ENCODE peak calls at places on chromosomes 1 and 21, in seven cellular contexts. I is upper lobe of left lung, K is HCT116, T is GM12878, F is Panc1, M is HepG2, G is GM23338. E is an unnamed sample.

GRCh38 chr1:221858758-221859157 is 116.9 kb upstream of the DUSP10 start:
- ATAC-seq in T (no peak), M (no peak), K (no peak), G (no peak), I (peak), F (no peak), E (no peak)

GRCh38 chr1:221637641-221638041 is 104.2 kb downstream of the DUSP10 start:
- ATAC-seq in I (peak), T (no peak), F (no peak), G (no peak), M (no peak), K (no peak), E (no peak)

GRCh38 chr21:38623552-38623951 is 125.3 kb upstream of the ERG start:
- ATAC-seq in G (no peak), I (no peak), M (no peak), F (no peak), K (no peak), T (no peak), E (no peak)

GRCh38 chr1:231073311-231073710 is 33.3 kb upstream of the FAM89A start:
- ATAC-seq in I (no peak), T (no peak), G (no peak), F (no peak), K (no peak), M (no peak), E (no peak)

GRCh38 chr21:27812279-27812678 is 845.4 kb upstream of the ADAMTS5 start:
- ATAC-seq in G (no peak), T (no peak), I (no peak), F (no peak), M (no peak), K (no peak), E (no peak)

GRCh38 chr21:26489781-26490180 is 83.3 kb downstream of the CYYR1 start:
- ATAC-seq in K (no peak), T (no peak), F (no peak), M (no peak), I (no peak), G (no peak), E (no peak)

GRCh38 chr1:197976368-197976767 is 59.2 kb downstream of the LHX9 start:
- ATAC-seq in M (no peak), F (no peak), T (no peak), G (no peak), K (no peak), I (no peak), E (no peak)

GRCh38 chr1:60972841-60973364 is 109.5 kb upstream of the NFIA start:
- ATAC-seq in I (peak), G (no peak), T (no peak), K (peak), F (no peak), M (peak), E (no peak)

GRCh38 chr1:211529453-211529852 is 37.5 kb upstream of the RD3 start:
- ATAC-seq in I (peak), T (no peak), K (no peak), M (no peak), G (no peak), F (no peak), E (no peak)

GRCh38 chr21:42844411-42845113 is 34.8 kb downstream of the WDR4 start:
- ATAC-seq in M (no peak), G (no peak), F (peak), T (no peak), K (peak), I (peak), E (peak)

GRCh38 chr21:37072239-37072987 is 458 bp downstream of the PIGP start:
- ATAC-seq in T (peak), K (peak), G (peak), F (peak), M (peak), I (peak), E (peak)

GRCh38 chr1:20645414-20645813 is 12.2 kb downstream of the PINK1 start:
- ATAC-seq in I (no peak), T (no peak), K (no peak), F (no peak), M (no peak), G (peak), E (no peak)
- TF ChIP-seq POLR2AphosphoS5 in I (no peak), T (no peak), K (no peak), F (no peak), M (no peak), G (no peak), E (no peak)

DNA sequence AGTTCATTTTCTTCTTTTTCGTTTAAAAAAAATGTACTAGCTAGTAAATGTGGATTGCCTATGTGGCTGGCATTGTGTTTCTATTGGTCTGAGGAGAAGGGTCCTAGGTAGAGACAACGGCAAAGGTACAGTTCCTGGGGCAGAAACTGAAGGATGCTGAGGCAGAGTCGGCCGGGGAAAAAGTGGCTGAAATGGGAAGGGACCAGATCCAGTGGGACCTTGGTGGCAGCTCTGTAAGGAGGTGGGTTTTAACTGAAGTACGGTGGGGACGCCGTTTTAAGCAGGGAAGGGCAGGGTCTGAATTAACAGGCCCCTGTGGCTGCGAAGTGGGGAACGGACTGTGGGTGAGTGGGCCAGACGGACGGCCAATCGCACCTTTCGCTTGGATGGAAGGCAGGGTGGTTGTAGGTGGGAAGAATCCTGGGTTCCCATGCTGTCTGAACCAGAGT is 420 bp upstream of the VPS13D start:
- ATAC-seq in I (peak), M (peak), G (peak), F (peak), K (peak), T (peak), E (peak)
- H3K4me3 ChIP-seq in I (peak), M (no peak), G (peak), F (peak), K (peak), T (no peak), E (no peak)

DNA sequence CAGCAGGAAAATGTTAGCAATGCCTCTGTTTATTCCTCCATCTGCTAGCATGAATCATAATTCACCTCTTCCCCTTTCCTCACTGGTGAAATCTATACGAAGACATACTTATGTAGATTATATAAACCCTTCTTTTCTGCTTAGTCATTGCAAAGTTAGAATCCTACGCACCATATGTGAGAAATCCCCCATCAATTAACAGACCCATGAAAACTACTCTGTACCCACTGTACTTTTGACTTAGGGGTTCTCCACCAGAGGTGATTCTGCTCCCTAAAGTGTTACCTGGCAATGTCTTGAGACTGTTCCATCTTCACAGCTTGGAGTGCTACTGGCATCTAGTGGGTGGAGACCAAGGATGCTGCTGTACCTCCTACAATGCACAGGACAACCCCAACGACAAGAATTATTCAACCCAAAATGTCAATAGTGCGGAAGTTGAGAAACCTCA is 49.6 kb upstream of the KCTD3 start:
- ATAC-seq in F (peak), M (no peak), T (peak), G (peak), I (no peak), K (peak), E (no peak)
- TF ChIP-seq CTCF in F (peak), M (no peak), T (no peak), G (peak), I (no peak), K (peak), E (no peak)

DNA sequence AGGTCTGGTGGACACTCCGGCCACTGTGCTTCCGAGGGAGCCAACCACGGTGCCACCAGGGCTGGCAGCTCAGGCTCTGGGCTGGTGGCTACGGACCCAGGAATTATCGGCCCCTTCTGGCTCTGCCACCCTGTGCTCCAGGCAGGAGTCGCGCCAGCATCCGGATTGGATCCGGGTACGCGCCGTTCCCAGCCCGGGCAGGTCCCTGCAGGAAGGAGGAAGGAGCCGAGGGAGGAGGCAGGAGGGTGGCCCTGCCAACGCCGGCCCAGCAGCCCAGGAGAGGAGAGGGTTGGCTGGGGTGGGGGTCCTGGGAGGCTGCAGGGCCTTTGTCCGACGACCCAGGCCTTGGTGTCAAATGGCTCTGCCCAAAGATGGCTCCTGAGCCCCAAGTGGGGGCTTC is 160.5 kb downstream of the CASZ1 start:
- ATAC-seq in M (no peak), K (no peak), F (peak), T (no peak), G (no peak), I (no peak), E (no peak)
- TF ChIP-seq POLR2AphosphoS5 in M (no peak), K (no peak), F (no peak), T (no peak), G (no peak), I (peak), E (no peak)

DNA sequence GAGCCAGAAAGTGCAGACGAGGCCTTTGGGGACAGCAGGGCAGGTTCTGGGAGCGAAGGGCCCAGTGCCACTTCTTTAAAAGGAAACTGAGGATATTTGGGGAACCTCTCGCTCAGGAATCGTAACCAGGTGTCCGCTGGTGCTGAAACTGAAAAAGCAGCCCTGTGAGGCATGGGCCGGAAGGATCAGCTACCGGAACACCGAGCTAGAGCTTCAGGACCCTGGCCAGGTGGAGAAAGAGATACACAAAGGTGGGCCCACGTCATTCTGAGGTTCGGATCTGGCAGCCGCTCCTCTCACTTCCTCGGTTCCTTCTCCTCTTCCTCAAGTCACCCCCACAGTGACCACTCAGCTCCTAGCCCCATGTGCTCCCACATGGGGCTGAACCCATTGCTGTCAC is 18.1 kb downstream of the MX2 start:
- ATAC-seq in T (no peak), F (no peak), K (no peak), G (no peak), M (no peak), I (no peak), E (no peak)
- H3K4me3 ChIP-seq in T (no peak), F (no peak), K (no peak), G (no peak), M (no peak), I (no peak), E (no peak)